ENCODE peak calls at places on chromosomes 5 and 9, in nine cellular contexts. One of them, this sample, is unnamed.

GRCh38 chr5:131303537-131303936 is 39.7 kb downstream of the CDC42SE2 start:
- DNase-seq in H9: no peak
- DNase-seq in lower lobe of right lung: no peak
- DNase-seq in psoas muscle: no peak
- DNase-seq in colonic mucosa: no peak
- DNase-seq in A549: no peak
- DNase-seq in CD8-positive, alpha-beta T cell: no peak
- DNase-seq in mucosa of descending colon: no peak
- DNase-seq in effector memory CD4-positive, alpha-beta T cell: no peak
- DNase-seq in this sample: no peak

GRCh38 chr5:39068099-39068498 is 6.1 kb downstream of the RICTOR start:
- DNase-seq in A549: no peak
- DNase-seq in mucosa of descending colon: no peak
- DNase-seq in CD8-positive, alpha-beta T cell: no peak
- DNase-seq in psoas muscle: no peak
- DNase-seq in H9: no peak
- DNase-seq in effector memory CD4-positive, alpha-beta T cell: no peak
- DNase-seq in lower lobe of right lung: no peak
- DNase-seq in colonic mucosa: no peak
- DNase-seq in this sample: no peak

GRCh38 chr5:82445729-82446349 is 167.7 kb upstream of the RPS23 start:
- DNase-seq in CD8-positive, alpha-beta T cell: no peak
- DNase-seq in colonic mucosa: no peak
- DNase-seq in lower lobe of right lung: no peak
- DNase-seq in A549: no peak
- DNase-seq in mucosa of descending colon: peak; percentile 16
- DNase-seq in psoas muscle: no peak
- DNase-seq in H9: no peak
- DNase-seq in effector memory CD4-positive, alpha-beta T cell: no peak
- DNase-seq in this sample: no peak

GRCh38 chr9:15453956-15454355 is 31.3 kb downstream of the SNAPC3 start:
- DNase-seq in CD8-positive, alpha-beta T cell: no peak
- DNase-seq in mucosa of descending colon: no peak
- DNase-seq in lower lobe of right lung: no peak
- DNase-seq in H9: no peak
- DNase-seq in A549: no peak
- DNase-seq in effector memory CD4-positive, alpha-beta T cell: no peak
- DNase-seq in psoas muscle: no peak
- DNase-seq in colonic mucosa: no peak
- DNase-seq in this sample: no peak

GRCh38 chr5:84825616-84826015 is 440.9 kb upstream of the EDIL3 start:
- DNase-seq in H9: no peak
- DNase-seq in lower lobe of right lung: no peak
- DNase-seq in psoas muscle: no peak
- DNase-seq in mucosa of descending colon: no peak
- DNase-seq in colonic mucosa: no peak
- DNase-seq in A549: no peak
- DNase-seq in CD8-positive, alpha-beta T cell: no peak
- DNase-seq in effector memory CD4-positive, alpha-beta T cell: no peak
- DNase-seq in this sample: no peak

GRCh38 chr9:104991144-104991953 is 63.4 kb upstream of the ABCA1 start:
- DNase-seq in lower lobe of right lung: peak; percentile 94
- DNase-seq in A549: peak; percentile 54
- DNase-seq in colonic mucosa: peak; percentile 91
- DNase-seq in effector memory CD4-positive, alpha-beta T cell: peak; percentile 76
- DNase-seq in mucosa of descending colon: peak; percentile 89
- DNase-seq in CD8-positive, alpha-beta T cell: peak; percentile 69
- DNase-seq in H9: peak; percentile 81
- DNase-seq in psoas muscle: peak; percentile 97
- DNase-seq in this sample: peak; percentile 98

GRCh38 chr9:2127486-2127885 is 112.3 kb downstream of the SMARCA2 start:
- DNase-seq in effector memory CD4-positive, alpha-beta T cell: no peak
- DNase-seq in colonic mucosa: no peak
- DNase-seq in CD8-positive, alpha-beta T cell: no peak
- DNase-seq in lower lobe of right lung: no peak
- DNase-seq in psoas muscle: no peak
- DNase-seq in H9: no peak
- DNase-seq in mucosa of descending colon: no peak
- DNase-seq in A549: no peak
- DNase-seq in this sample: no peak

GRCh38 chr5:59799668-59800374 is 93.7 kb downstream of the PDE4D start:
- DNase-seq in colonic mucosa: peak; percentile 38
- DNase-seq in mucosa of descending colon: peak; percentile 57
- DNase-seq in effector memory CD4-positive, alpha-beta T cell: no peak
- DNase-seq in H9: no peak
- DNase-seq in CD8-positive, alpha-beta T cell: no peak
- DNase-seq in psoas muscle: no peak
- DNase-seq in A549: peak; percentile 29
- DNase-seq in lower lobe of right lung: no peak
- DNase-seq in this sample: no peak

GRCh38 chr5:151101151-151101550 is 20.3 kb upstream of the TNIP1 start:
- DNase-seq in colonic mucosa: no peak
- DNase-seq in lower lobe of right lung: no peak
- DNase-seq in psoas muscle: no peak
- DNase-seq in mucosa of descending colon: no peak
- DNase-seq in H9: no peak
- DNase-seq in effector memory CD4-positive, alpha-beta T cell: no peak
- DNase-seq in CD8-positive, alpha-beta T cell: no peak
- DNase-seq in A549: no peak
- DNase-seq in this sample: no peak

GRCh38 chr5:154196955-154197652 is 6.6 kb downstream of the GALNT10 start:
- DNase-seq in psoas muscle: no peak
- DNase-seq in A549: peak; percentile 35
- DNase-seq in CD8-positive, alpha-beta T cell: no peak
- DNase-seq in effector memory CD4-positive, alpha-beta T cell: no peak
- DNase-seq in mucosa of descending colon: peak; percentile 26
- DNase-seq in lower lobe of right lung: no peak
- DNase-seq in colonic mucosa: no peak
- DNase-seq in H9: no peak
- DNase-seq in this sample: no peak

GRCh38 chr5:151745071-151745705 is 13.2 kb downstream of the ATOX1 start:
- DNase-seq in A549: no peak
- DNase-seq in CD8-positive, alpha-beta T cell: no peak
- DNase-seq in H9: no peak
- DNase-seq in mucosa of descending colon: no peak
- DNase-seq in psoas muscle: no peak
- DNase-seq in colonic mucosa: no peak
- DNase-seq in lower lobe of right lung: peak; percentile 60
- DNase-seq in effector memory CD4-positive, alpha-beta T cell: peak; percentile 31
- DNase-seq in this sample: no peak

GRCh38 chr9:3828495-3828894 is 302.7 kb upstream of the RFX3 start:
- DNase-seq in A549: no peak
- DNase-seq in lower lobe of right lung: no peak
- DNase-seq in CD8-positive, alpha-beta T cell: no peak
- DNase-seq in psoas muscle: no peak
- DNase-seq in colonic mucosa: no peak
- DNase-seq in mucosa of descending colon: no peak
- DNase-seq in effector memory CD4-positive, alpha-beta T cell: no peak
- DNase-seq in H9: no peak
- DNase-seq in this sample: no peak

GRCh38 chr5:56518820-56519219 is 285.7 kb upstream of the ANKRD55 start:
- DNase-seq in lower lobe of right lung: no peak
- DNase-seq in mucosa of descending colon: no peak
- DNase-seq in A549: no peak
- DNase-seq in psoas muscle: no peak
- DNase-seq in H9: no peak
- DNase-seq in colonic mucosa: no peak
- DNase-seq in effector memory CD4-positive, alpha-beta T cell: no peak
- DNase-seq in CD8-positive, alpha-beta T cell: no peak
- DNase-seq in this sample: no peak

GRCh38 chr9:73042155-73042554 is 89.3 kb upstream of the ALDH1A1 start:
- DNase-seq in CD8-positive, alpha-beta T cell: no peak
- DNase-seq in colonic mucosa: no peak
- DNase-seq in A549: no peak
- DNase-seq in H9: no peak
- DNase-seq in lower lobe of right lung: no peak
- DNase-seq in effector memory CD4-positive, alpha-beta T cell: no peak
- DNase-seq in psoas muscle: no peak
- DNase-seq in mucosa of descending colon: no peak
- DNase-seq in this sample: no peak

GRCh38 chr9:89191004-89191403 is 12.4 kb upstream of the SHC3 start:
- DNase-seq in CD8-positive, alpha-beta T cell: no peak
- DNase-seq in A549: no peak
- DNase-seq in psoas muscle: no peak
- DNase-seq in H9: no peak
- DNase-seq in lower lobe of right lung: no peak
- DNase-seq in mucosa of descending colon: no peak
- DNase-seq in colonic mucosa: no peak
- DNase-seq in effector memory CD4-positive, alpha-beta T cell: no peak
- DNase-seq in this sample: no peak

GRCh38 chr5:116273458-116274242 is 188.8 kb downstream of the COMMD10 start:
- DNase-seq in H9: no peak
- DNase-seq in A549: no peak
- DNase-seq in psoas muscle: no peak
- DNase-seq in mucosa of descending colon: no peak
- DNase-seq in CD8-positive, alpha-beta T cell: no peak
- DNase-seq in lower lobe of right lung: no peak
- DNase-seq in effector memory CD4-positive, alpha-beta T cell: no peak
- DNase-seq in colonic mucosa: no peak
- DNase-seq in this sample: no peak

DNA sequence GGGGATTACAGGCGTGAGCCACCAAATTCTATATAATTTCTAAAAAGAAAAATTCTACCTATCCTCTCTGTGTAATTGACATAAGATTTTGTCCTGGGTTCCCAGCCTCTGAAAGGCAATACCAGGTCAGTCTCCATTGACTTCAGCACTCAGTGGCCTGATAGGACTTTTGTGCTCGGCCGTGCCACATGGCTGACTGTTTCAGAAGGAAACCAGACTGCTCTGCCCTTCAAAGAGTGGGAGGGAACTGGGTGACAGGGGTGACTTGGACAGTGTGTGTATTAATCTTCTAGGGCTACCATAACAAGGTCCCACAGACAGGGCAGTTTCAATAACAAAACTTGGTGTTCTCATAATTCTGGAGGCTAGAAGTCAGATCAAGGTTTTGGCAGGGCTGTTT is 43.0 kb downstream of the ARHGAP26 start:
- DNase-seq in CD8-positive, alpha-beta T cell: no peak
- DNase-seq in A549: no peak
- DNase-seq in mucosa of descending colon: no peak
- DNase-seq in lower lobe of right lung: no peak
- DNase-seq in colonic mucosa: no peak
- DNase-seq in effector memory CD4-positive, alpha-beta T cell: no peak
- DNase-seq in H9: no peak
- DNase-seq in psoas muscle: no peak
- DNase-seq in this sample: no peak
- H3K4me1 ChIP-seq in CD8-positive, alpha-beta T cell: peaks cover 12% of the 10 kb centered on the region
- H3K4me1 ChIP-seq in A549: peaks cover 57% of the 10 kb centered on the region
- H3K4me1 ChIP-seq in mucosa of descending colon: peaks cover 29% of the 10 kb centered on the region
- H3K4me1 ChIP-seq in lower lobe of right lung: peaks cover 95% of the 10 kb centered on the region
- H3K4me1 ChIP-seq in colonic mucosa: peaks cover 13% of the 10 kb centered on the region
- H3K4me1 ChIP-seq in effector memory CD4-positive, alpha-beta T cell: no peaks in the 10 kb centered on the region
- H3K4me1 ChIP-seq in H9: no peaks in the 10 kb centered on the region
- H3K4me1 ChIP-seq in psoas muscle: peaks cover 70% of the 10 kb centered on the region
- H3K4me1 ChIP-seq in this sample: peaks cover 99% of the 10 kb centered on the region

GRCh38 chr5:6634327-6634713 is 1.1 kb downstream of the SRD5A1 start:
- DNase-seq in lower lobe of right lung: no peak
- DNase-seq in colonic mucosa: no peak
- DNase-seq in CD8-positive, alpha-beta T cell: no peak
- DNase-seq in A549: peak; percentile 21
- DNase-seq in psoas muscle: no peak
- DNase-seq in effector memory CD4-positive, alpha-beta T cell: no peak
- DNase-seq in H9: no peak
- DNase-seq in mucosa of descending colon: no peak
- DNase-seq in this sample: no peak

GRCh38 chr5:6636293-6636692 is 3.1 kb downstream of the SRD5A1 start:
- DNase-seq in colonic mucosa: no peak
- DNase-seq in lower lobe of right lung: peak; percentile 58
- DNase-seq in psoas muscle: no peak
- DNase-seq in A549: no peak
- DNase-seq in mucosa of descending colon: no peak
- DNase-seq in effector memory CD4-positive, alpha-beta T cell: no peak
- DNase-seq in H9: no peak
- DNase-seq in CD8-positive, alpha-beta T cell: no peak
- DNase-seq in this sample: no peak

GRCh38 chr5:6633469-6634326 is 458 bp downstream of the SRD5A1 start:
- DNase-seq in mucosa of descending colon: peak; percentile 21
- DNase-seq in psoas muscle: no peak
- DNase-seq in lower lobe of right lung: no peak
- DNase-seq in effector memory CD4-positive, alpha-beta T cell: no peak
- DNase-seq in colonic mucosa: peak; percentile 45
- DNase-seq in H9: peak; percentile 56
- DNase-seq in CD8-positive, alpha-beta T cell: no peak
- DNase-seq in A549: peak; percentile 22
- DNase-seq in this sample: no peak

GRCh38 chr5:6632931-6633468 is at the start of the genes NSUN2 and SRD5A1:
- DNase-seq in A549: peak; percentile 92
- DNase-seq in psoas muscle: peak; percentile 95
- DNase-seq in lower lobe of right lung: peak; percentile 94
- DNase-seq in effector memory CD4-positive, alpha-beta T cell: peak; percentile 86
- DNase-seq in H9: peak; percentile 88
- DNase-seq in mucosa of descending colon: peak; percentile 92
- DNase-seq in colonic mucosa: peak; percentile 93
- DNase-seq in CD8-positive, alpha-beta T cell: peak; percentile 81
- DNase-seq in this sample: peak; percentile 99

GRCh38 chr5:6634788-6635430 is 1.7 kb downstream of the SRD5A1 start:
- DNase-seq in colonic mucosa: no peak
- DNase-seq in effector memory CD4-positive, alpha-beta T cell: no peak
- DNase-seq in H9: no peak
- DNase-seq in CD8-positive, alpha-beta T cell: no peak
- DNase-seq in mucosa of descending colon: no peak
- DNase-seq in psoas muscle: no peak
- DNase-seq in A549: no peak
- DNase-seq in lower lobe of right lung: no peak
- DNase-seq in this sample: no peak
- H3K4me1 ChIP-seq in colonic mucosa: peaks cover 12% of the 10 kb centered on the region
- H3K4me1 ChIP-seq in effector memory CD4-positive, alpha-beta T cell: peaks cover 17% of the 10 kb centered on the region
- H3K4me1 ChIP-seq in H9: no peaks in the 10 kb centered on the region
- H3K4me1 ChIP-seq in CD8-positive, alpha-beta T cell: peaks cover 22% of the 10 kb centered on the region
- H3K4me1 ChIP-seq in mucosa of descending colon: peaks cover 11% of the 10 kb centered on the region
- H3K4me1 ChIP-seq in psoas muscle: peaks cover 17% of the 10 kb centered on the region
- H3K4me1 ChIP-seq in A549: peaks cover 19% of the 10 kb centered on the region
- H3K4me1 ChIP-seq in lower lobe of right lung: peaks cover 30% of the 10 kb centered on the region
- H3K4me1 ChIP-seq in this sample: peaks cover 78% of the 10 kb centered on the region

GRCh38 chr9:134216449-134216951 is 52.1 kb upstream of the RNU6ATAC start:
- DNase-seq in mucosa of descending colon: no peak
- DNase-seq in colonic mucosa: no peak
- DNase-seq in lower lobe of right lung: peak; percentile 25
- DNase-seq in psoas muscle: peak; percentile 42
- DNase-seq in A549: no peak
- DNase-seq in H9: no peak
- DNase-seq in effector memory CD4-positive, alpha-beta T cell: no peak
- DNase-seq in CD8-positive, alpha-beta T cell: no peak
- DNase-seq in this sample: peak; percentile 64
- H3K4me1 ChIP-seq in mucosa of descending colon: no peaks in the 10 kb centered on the region
- H3K4me1 ChIP-seq in colonic mucosa: no peaks in the 10 kb centered on the region
- H3K4me1 ChIP-seq in lower lobe of right lung: peaks cover 24% of the 10 kb centered on the region
- H3K4me1 ChIP-seq in psoas muscle: peaks cover 5% of the 10 kb centered on the region
- H3K4me1 ChIP-seq in A549: no peaks in the 10 kb centered on the region
- H3K4me1 ChIP-seq in H9: no peaks in the 10 kb centered on the region
- H3K4me1 ChIP-seq in effector memory CD4-positive, alpha-beta T cell: no peaks in the 10 kb centered on the region
- H3K4me1 ChIP-seq in CD8-positive, alpha-beta T cell: no peaks in the 10 kb centered on the region
- H3K4me1 ChIP-seq in this sample: peaks cover 25% of the 10 kb centered on the region

DNA sequence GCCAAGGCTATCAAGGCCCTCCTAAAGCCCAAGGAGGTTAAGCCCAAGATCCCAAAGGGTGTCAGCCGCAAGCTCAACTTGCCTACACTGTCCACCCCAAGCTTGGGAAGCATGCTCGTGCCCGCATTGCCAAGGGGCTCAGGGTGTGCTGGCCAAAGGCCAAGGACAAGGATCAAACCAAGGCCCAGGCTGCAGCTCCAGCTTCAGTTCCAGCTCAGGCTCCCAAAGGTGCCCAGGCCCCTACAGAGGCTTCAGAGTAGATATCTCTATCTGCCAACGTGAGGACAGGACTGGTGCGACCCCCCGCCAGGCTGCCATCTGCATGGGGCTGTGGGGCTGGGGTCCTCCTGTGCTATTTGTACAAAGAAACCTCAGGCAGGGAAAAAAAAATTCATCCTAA is 3.3 kb downstream of the HOMER1 start:
- DNase-seq in mucosa of descending colon: no peak
- DNase-seq in H9: no peak
- DNase-seq in effector memory CD4-positive, alpha-beta T cell: no peak
- DNase-seq in colonic mucosa: no peak
- DNase-seq in CD8-positive, alpha-beta T cell: no peak
- DNase-seq in lower lobe of right lung: no peak
- DNase-seq in A549: no peak
- DNase-seq in psoas muscle: peak; percentile 73
- DNase-seq in this sample: no peak
- H3K4me1 ChIP-seq in mucosa of descending colon: no peaks in the 10 kb centered on the region
- H3K4me1 ChIP-seq in H9: peaks cover 10% of the 10 kb centered on the region
- H3K4me1 ChIP-seq in effector memory CD4-positive, alpha-beta T cell: peaks cover 11% of the 10 kb centered on the region
- H3K4me1 ChIP-seq in colonic mucosa: no peaks in the 10 kb centered on the region
- H3K4me1 ChIP-seq in CD8-positive, alpha-beta T cell: peaks cover 11% of the 10 kb centered on the region
- H3K4me1 ChIP-seq in lower lobe of right lung: peaks cover 9% of the 10 kb centered on the region
- H3K4me1 ChIP-seq in A549: peaks cover 15% of the 10 kb centered on the region
- H3K4me1 ChIP-seq in psoas muscle: peaks cover 20% of the 10 kb centered on the region
- H3K4me1 ChIP-seq in this sample: peaks cover 21% of the 10 kb centered on the region